ENCODE peak calls at places on chromosomes 13 and 19, in four cellular contexts. K, R, J and L are unnamed samples.

GRCh38 chr19:29260477-29261317 is 47.7 kb upstream of the UQCRFS1 start:
- DNase-seq in K (peak; percentile 74), R (peak; percentile 66), J (peak; percentile 49), L (peak; percentile 79)

GRCh38 chr19:17777840-17778620 is 16.9 kb upstream of the B3GNT3 start:
- DNase-seq in K (peak; percentile 96), R (peak; percentile 93), J (peak; percentile 40), L (peak; percentile 94)

GRCh38 chr13:29591310-29591709 is 4.2 kb downstream of the SLC7A1 start:
- DNase-seq in K (no peak), R (no peak), J (no peak), L (no peak)

GRCh38 chr19:29690842-29691241 is 24.2 kb downstream of the C19orf12 start:
- DNase-seq in K (peak; percentile 43), R (peak; percentile 89), J (peak; percentile 67), L (peak; percentile 83)

GRCh38 chr13:110363009-110363408 is 55.9 kb downstream of the COL4A2 start:
- DNase-seq in K (peak; percentile 57), R (no peak), J (no peak), L (no peak)

GRCh38 chr13:77171451-77171850 is 144.5 kb upstream of the FBXL3 start:
- DNase-seq in K (no peak), R (no peak), J (no peak), L (no peak)

GRCh38 chr19:46115396-46116109 is 8.9 kb downstream of the IGFL3 start:
- DNase-seq in K (no peak), R (no peak), J (no peak), L (peak; percentile 70)

GRCh38 chr19:46137915-46138473 is 10.0 kb upstream of the IGFL2 start:
- DNase-seq in K (no peak), R (no peak), J (no peak), L (no peak)

GRCh38 chr19:45469835-45470146 is 2.0 kb downstream of the FOSB start:
- DNase-seq in K (peak; percentile 94), R (peak; percentile 93), J (peak; percentile 85), L (no peak)

GRCh38 chr19:900302-901111 is 7.2 kb downstream of the RNU6-9 start:
- DNase-seq in K (peak; percentile 73), R (peak; percentile 88), J (no peak), L (peak; percentile 34)

GRCh38 chr19:5625641-5626040 is 2.8 kb downstream of the SAFB start:
- DNase-seq in K (no peak), R (no peak), J (no peak), L (no peak)

GRCh38 chr13:105591308-105591707 is 944.2 kb downstream of the EFNB2 start:
- DNase-seq in K (no peak), R (no peak), J (no peak), L (no peak)

GRCh38 chr13:105587786-105588185 is 947.7 kb downstream of the EFNB2 start:
- DNase-seq in K (no peak), R (no peak), J (no peak), L (peak; percentile 19)
- TF ChIP-seq ESRRA in K (no peak), R (no peak), J (no peak), L (no peak)

GRCh38 chr13:50081106-50081898 is 66.1 kb downstream of the KCNRG start:
- DNase-seq in K (peak; percentile 66), R (peak; percentile 60), J (no peak), L (no peak)
- TF ChIP-seq NR3C1 in K (no peak), R (no peak), J (no peak), L (no peak)

GRCh38 chr13:113903361-113903760 is 39.5 kb upstream of the GAS6 start:
- DNase-seq in K (no peak), R (no peak), J (no peak), L (no peak)

GRCh38 chr13:113903912-113904311 is 40.0 kb upstream of the GAS6 start:
- DNase-seq in K (no peak), R (no peak), J (no peak), L (no peak)

GRCh38 chr13:113902956-113903355 is 39.1 kb upstream of the GAS6 start:
- DNase-seq in K (no peak), R (no peak), J (no peak), L (no peak)

GRCh38 chr13:113905018-113905417 is 41.1 kb upstream of the GAS6 start:
- DNase-seq in K (no peak), R (no peak), J (no peak), L (no peak)

DNA sequence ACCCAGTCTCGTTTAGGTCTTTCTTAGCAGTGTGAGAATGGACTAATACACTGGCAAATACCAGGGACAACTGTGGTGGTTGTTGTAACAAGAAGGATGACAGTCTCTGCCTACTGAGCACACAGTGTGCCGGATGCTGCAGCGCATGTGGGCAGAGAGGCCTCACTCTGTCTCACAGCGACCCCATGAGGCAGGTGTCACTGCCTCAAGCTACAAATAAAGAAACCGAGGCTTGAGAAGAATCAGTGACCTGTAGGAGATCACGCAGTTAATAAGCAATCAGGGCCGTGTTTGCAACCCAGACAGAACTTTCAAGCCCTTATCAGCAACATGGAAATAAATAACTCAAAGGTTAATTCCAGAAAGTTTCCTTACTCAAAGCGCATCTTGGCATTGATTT is 40.5 kb upstream of the GAS6 start:
- DNase-seq in K (peak; percentile 66), R (peak; percentile 55), J (peak; percentile 25), L (peak; percentile 33)
- TF ChIP-seq ESRRA in K (no peak), R (no peak), J (no peak), L (no peak)

DNA sequence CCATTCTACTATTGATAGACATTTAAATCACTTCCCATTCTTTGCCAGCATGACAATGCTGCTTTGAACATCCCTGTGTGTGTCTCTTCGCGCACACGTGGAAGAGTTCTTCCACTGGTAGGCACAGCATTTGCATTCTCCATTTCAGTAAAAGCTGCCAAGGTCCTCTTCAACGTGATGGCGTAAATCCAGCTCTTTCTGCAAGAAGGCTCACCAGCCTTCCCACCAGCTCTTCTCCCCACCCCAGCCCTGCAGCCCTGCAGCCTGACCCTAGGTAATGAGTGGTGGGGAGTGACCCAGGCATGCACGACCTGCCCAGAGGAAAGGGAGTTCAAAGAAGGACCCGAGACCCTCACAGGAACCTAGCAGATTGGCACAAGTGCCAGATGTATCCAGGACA is 31.7 kb upstream of the FFAR2 start:
- DNase-seq in K (no peak), R (no peak), J (no peak), L (no peak)
- TF ChIP-seq NR3C1 in K (no peak), R (no peak), J (no peak), L (no peak)

GRCh38 chr19:11046608-11047354 is 42.5 kb upstream of the LDLR start:
- DNase-seq in K (no peak), R (no peak), J (no peak), L (no peak)
- TF ChIP-seq ESRRA in K (no peak), R (no peak), J (no peak), L (no peak)

GRCh38 chr19:38670921-38671398 is 23.5 kb downstream of the ACTN4 start:
- DNase-seq in K (no peak), R (peak; percentile 51), J (peak; percentile 83), L (no peak)
- TF ChIP-seq NR3C1 in K (no peak), R (no peak), J (no peak), L (no peak)

DNA sequence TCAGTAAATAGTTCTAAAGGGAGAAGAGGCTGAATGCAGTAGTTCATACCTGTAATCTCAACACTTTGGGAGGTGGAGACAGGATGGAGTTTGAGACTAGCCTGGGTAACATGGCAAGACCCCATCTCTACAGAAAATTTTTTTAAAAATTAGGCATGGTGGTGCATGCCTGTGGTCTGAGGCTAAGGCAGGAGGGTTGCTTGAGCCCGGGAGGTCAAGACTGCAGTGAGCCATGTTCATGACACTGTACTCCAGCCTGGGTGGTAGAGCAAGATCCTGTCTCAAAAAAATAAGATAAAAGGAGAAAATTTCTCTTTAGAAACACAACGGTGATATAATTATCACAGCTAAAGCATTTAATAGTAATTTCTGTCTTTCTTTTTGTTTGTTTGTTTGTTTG is 57.1 kb downstream of the SIPA1L3 start:
- DNase-seq in K (no peak), R (no peak), J (no peak), L (no peak)
- TF ChIP-seq ESRRA in K (no peak), R (no peak), J (no peak), L (no peak)

DNA sequence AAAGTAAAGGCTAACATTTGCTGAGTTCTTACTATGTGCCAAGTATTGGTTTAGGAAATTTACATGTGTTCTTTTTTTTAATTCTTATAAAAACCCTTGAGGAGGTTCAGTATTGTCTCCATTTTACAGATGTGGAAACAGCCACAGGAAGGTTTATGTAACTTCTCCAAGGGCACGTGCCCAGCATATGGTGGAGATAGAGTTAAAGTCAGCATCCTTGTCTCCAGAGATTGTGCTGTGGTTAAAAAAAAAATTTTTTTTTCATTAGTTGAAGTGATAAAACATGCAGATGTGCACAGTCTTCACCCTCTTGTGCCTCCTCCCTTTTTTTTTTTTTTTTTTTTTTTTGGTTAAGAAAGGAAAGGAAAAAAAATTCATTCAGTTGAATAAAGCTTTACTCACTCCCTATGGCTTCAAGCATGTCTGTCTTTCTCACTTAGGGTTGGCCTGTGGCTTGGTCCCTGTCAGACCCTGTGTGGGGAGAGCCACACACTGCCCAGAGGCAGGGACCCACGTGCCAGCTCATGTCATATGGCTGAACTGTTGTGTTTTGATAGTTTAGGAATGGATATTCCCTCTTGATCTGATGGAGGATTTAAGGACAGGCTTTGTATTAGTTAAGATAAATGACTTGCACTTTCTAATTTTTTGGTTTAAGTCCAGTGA is 19.2 kb downstream of the RNASEH2B start:
- DNase-seq in K (no peak), R (no peak), J (no peak), L (no peak)
- TF ChIP-seq NR3C1 in K (no peak), R (no peak), J (no peak), L (no peak)

DNA sequence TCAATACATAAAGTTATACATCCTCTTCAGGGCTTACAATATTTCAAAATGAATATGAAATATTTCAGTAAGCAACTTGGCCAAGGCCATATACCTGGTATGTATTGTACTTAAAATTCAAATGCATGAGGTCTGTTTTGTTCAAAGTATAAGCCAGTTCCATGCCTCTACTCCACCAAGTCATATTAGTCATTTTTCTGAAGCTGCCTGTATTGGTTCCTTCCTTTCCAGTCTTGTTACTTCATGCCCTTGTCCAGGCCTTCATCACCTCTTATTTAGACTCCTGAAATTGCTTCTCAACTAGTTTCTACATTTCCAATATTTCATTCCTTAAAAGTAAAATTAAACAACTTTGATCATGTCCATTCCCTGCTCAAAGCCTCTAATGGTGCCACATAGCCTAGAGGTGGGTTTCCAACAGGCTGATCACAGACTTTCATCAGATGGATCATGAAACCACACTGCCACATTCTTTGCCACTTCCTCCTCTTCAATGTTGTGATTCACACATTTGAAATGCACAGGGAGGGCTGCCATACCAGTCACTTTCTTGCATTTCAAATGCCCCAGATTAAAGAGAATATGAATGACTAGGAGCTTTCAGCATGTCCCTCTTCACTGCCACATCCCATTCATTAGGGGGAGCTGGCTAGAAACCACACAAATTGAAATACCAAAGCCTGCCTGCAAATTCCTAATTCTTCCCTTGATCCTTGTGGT is 424.1 kb upstream of the DACH1 start:
- DNase-seq in K (no peak), R (no peak), J (no peak), L (no peak)
- TF ChIP-seq ESRRA in K (no peak), R (no peak), J (no peak), L (no peak)